ENCODE peak calls at places on chromosomes 1 and 21, in seven cellular contexts. J, Q, X, F, A, H and P are unnamed samples.

GRCh38 chr1:983736-984475 is 2.0 kb upstream of the PERM1 start:
- DNase-seq in J (peak; percentile 52), Q (peak; percentile 63), X (peak; percentile 84), F (peak; percentile 52), A (peak; percentile 48), H (peak; percentile 88), P (peak; percentile 54)

GRCh38 chr1:16254263-16254948 is 17.4 kb upstream of the CPLANE2 start:
- DNase-seq in J (no peak), Q (no peak), X (no peak), F (no peak), A (no peak), H (no peak), P (no peak)

GRCh38 chr1:55376894-55377293 is 161.7 kb upstream of the USP24 start:
- DNase-seq in J (no peak), Q (no peak), X (no peak), F (no peak), A (no peak), H (no peak), P (no peak)

GRCh38 chr1:222749927-222750326 is 12.9 kb downstream of the FAM177B start:
- DNase-seq in J (no peak), Q (no peak), X (no peak), F (no peak), A (no peak), H (no peak), P (no peak)

GRCh38 chr1:79042117-79042516 is 35.6 kb upstream of the ADGRL4 start:
- DNase-seq in J (no peak), Q (no peak), X (peak; percentile 13), F (no peak), A (no peak), H (no peak), P (no peak)

GRCh38 chr1:73801912-73802429 is 396.0 kb downstream of the LRRIQ3 start:
- DNase-seq in J (no peak), Q (no peak), X (no peak), F (no peak), A (no peak), H (no peak), P (no peak)

GRCh38 chr1:33420870-33421775 is 9.8 kb downstream of the PHC2 start:
- DNase-seq in J (no peak), Q (no peak), X (no peak), F (no peak), A (no peak), H (no peak), P (no peak)

GRCh38 chr21:21163904-21164303 is 165.7 kb downstream of the NCAM2 start:
- DNase-seq in J (peak; percentile 51), Q (peak; percentile 37), X (peak; percentile 48), F (no peak), A (no peak), H (peak; percentile 68), P (peak; percentile 0)

GRCh38 chr1:149986486-149987296 is 23.8 kb downstream of the OTUD7B start:
- DNase-seq in J (no peak), Q (no peak), X (peak; percentile 71), F (no peak), A (no peak), H (no peak), P (no peak)

GRCh38 chr1:214602764-214603657 is at the start of gene CENPF:
- DNase-seq in J (peak; percentile 97), Q (peak; percentile 96), X (peak; percentile 99), F (peak; percentile 69), A (peak; percentile 83), H (peak; percentile 99), P (peak; percentile 86)

GRCh38 chr21:41816583-41817165 is 49.8 kb upstream of the RIPK4 start:
- DNase-seq in J (peak; percentile 82), Q (peak; percentile 71), X (peak; percentile 90), F (peak; percentile 8), A (peak; percentile 18), H (peak; percentile 88), P (peak; percentile 31)

GRCh38 chr1:64624446-64624766 is 120.5 kb upstream of the RAVER2 start:
- DNase-seq in J (no peak), Q (no peak), X (peak; percentile 27), F (no peak), A (no peak), H (no peak), P (no peak)

GRCh38 chr1:103056423-103056822 is 51.9 kb downstream of the COL11A1 start:
- DNase-seq in J (no peak), Q (no peak), X (no peak), F (no peak), A (no peak), H (no peak), P (no peak)

GRCh38 chr1:158177705-158178450 is 2.8 kb upstream of the CD1D start:
- DNase-seq in J (peak; percentile 85), Q (peak; percentile 86), X (peak; percentile 89), F (no peak), A (no peak), H (no peak), P (no peak)

GRCh38 chr1:83761977-83762376 is 237.0 kb downstream of the TTLL7 start:
- DNase-seq in J (peak; percentile 20), Q (no peak), X (no peak), F (no peak), A (no peak), H (no peak), P (no peak)

GRCh38 chr1:109483658-109484518 is at the start of gene ATXN7L2:
- DNase-seq in J (peak; percentile 95), Q (peak; percentile 92), X (peak; percentile 100), F (peak; percentile 78), A (peak; percentile 91), H (peak; percentile 98), P (peak; percentile 90)

GRCh38 chr1:29591601-29592260 is 355.4 kb downstream of the PTPRU start:
- DNase-seq in J (no peak), Q (no peak), X (no peak), F (no peak), A (no peak), H (no peak), P (no peak)

GRCh38 chr1:115077286-115077983 is 11.9 kb downstream of the TSPAN2 start:
- DNase-seq in J (no peak), Q (no peak), X (no peak), F (no peak), A (no peak), H (no peak), P (no peak)

GRCh38 chr1:201296371-201296770 is 13.1 kb downstream of the PKP1 start:
- DNase-seq in J (no peak), Q (no peak), X (no peak), F (no peak), A (no peak), H (no peak), P (no peak)

GRCh38 chr1:208149776-208150514 is 94.2 kb downstream of the PLXNA2 start:
- DNase-seq in J (no peak), Q (peak; percentile 60), X (no peak), F (no peak), A (no peak), H (no peak), P (no peak)

GRCh38 chr1:184691719-184692324 is 62.8 kb downstream of the EDEM3 start:
- DNase-seq in J (peak; percentile 24), Q (no peak), X (peak; percentile 40), F (no peak), A (no peak), H (peak; percentile 56), P (no peak)

GRCh38 chr1:244964112-244964971 is 100.0 kb upstream of the HNRNPU start:
- DNase-seq in J (no peak), Q (no peak), X (peak; percentile 64), F (no peak), A (no peak), H (no peak), P (no peak)

GRCh38 chr1:21175324-21175669 is 1.4 kb downstream of the EIF4G3 start:
- DNase-seq in J (peak; percentile 58), Q (no peak), X (peak; percentile 15), F (no peak), A (no peak), H (no peak), P (no peak)

GRCh38 chr1:80153762-80154555 is 1147.4 kb upstream of the ADGRL4 start:
- DNase-seq in J (no peak), Q (no peak), X (no peak), F (no peak), A (no peak), H (no peak), P (no peak)

GRCh38 chr1:100835866-100836842 is 58.5 kb downstream of the EXTL2 start:
- DNase-seq in J (no peak), Q (no peak), X (no peak), F (no peak), A (no peak), H (no peak), P (no peak)

GRCh38 chr21:34994646-34995631 is 54.2 kb downstream of the RUNX1 start:
- DNase-seq in J (no peak), Q (no peak), X (no peak), F (no peak), A (no peak), H (no peak), P (no peak)

GRCh38 chr21:38853421-38853919 is 47.7 kb downstream of the ETS2 start:
- DNase-seq in J (peak; percentile 71), Q (peak; percentile 25), X (peak; percentile 35), F (no peak), A (no peak), H (no peak), P (no peak)

GRCh38 chr1:210369425-210369824 is 40.7 kb downstream of the HHAT start:
- DNase-seq in J (no peak), Q (no peak), X (no peak), F (no peak), A (no peak), H (no peak), P (no peak)

GRCh38 chr1:65952692-65953091 is 160.0 kb downstream of the PDE4B start:
- DNase-seq in J (no peak), Q (no peak), X (no peak), F (no peak), A (no peak), H (no peak), P (no peak)

GRCh38 chr1:113517983-113518382 is 127.7 kb downstream of the MAGI3 start:
- DNase-seq in J (no peak), Q (no peak), X (no peak), F (no peak), A (no peak), H (no peak), P (no peak)

GRCh38 chr1:13766906-13767564 is 67.0 kb downstream of the PRDM2 start:
- DNase-seq in J (no peak), Q (no peak), X (peak; percentile 68), F (no peak), A (no peak), H (no peak), P (no peak)

GRCh38 chr1:195590649-195591048 is 1017.6 kb downstream of the KCNT2 start:
- DNase-seq in J (no peak), Q (no peak), X (no peak), F (no peak), A (no peak), H (no peak), P (no peak)

GRCh38 chr1:83693409-83694126 is 305.4 kb downstream of the TTLL7 start:
- DNase-seq in J (peak; percentile 20), Q (no peak), X (no peak), F (no peak), A (no peak), H (no peak), P (no peak)

GRCh38 chr1:162736633-162737067 is 53.9 kb upstream of the HSD17B7 start:
- DNase-seq in J (no peak), Q (no peak), X (no peak), F (no peak), A (no peak), H (no peak), P (no peak)

GRCh38 chr1:77548285-77548684 is 134.2 kb downstream of the ZZZ3 start:
- DNase-seq in J (no peak), Q (no peak), X (no peak), F (no peak), A (no peak), H (no peak), P (no peak)